ENCODE peak calls at places on chromosomes 16 and 17, in six cellular contexts. One of them, this sample, is unnamed.

GRCh38 chr17:31489295-31490018 is 98.0 kb downstream of the RAB11FIP4 start:
- DNase-seq in bronchial epithelial cell: peak; percentile 63
- DNase-seq in AG04449: no peak
- DNase-seq in heart right ventricle: no peak
- DNase-seq in adrenal gland: no peak
- DNase-seq in astrocyte: no peak
- DNase-seq in this sample: no peak

GRCh38 chr16:1060416-1061340 is 11.9 kb upstream of the SSTR5 start:
- DNase-seq in bronchial epithelial cell: no peak
- DNase-seq in AG04449: no peak
- DNase-seq in heart right ventricle: no peak
- DNase-seq in adrenal gland: no peak
- DNase-seq in astrocyte: no peak
- DNase-seq in this sample: no peak

GRCh38 chr17:17048106-17048505 is 5.8 kb downstream of the MPRIP start:
- DNase-seq in bronchial epithelial cell: no peak
- DNase-seq in AG04449: no peak
- DNase-seq in heart right ventricle: no peak
- DNase-seq in adrenal gland: peak; percentile 37
- DNase-seq in astrocyte: no peak
- DNase-seq in this sample: no peak

GRCh38 chr16:23701045-23701444 is 12.0 kb downstream of the ERN2 start:
- DNase-seq in bronchial epithelial cell: no peak
- DNase-seq in AG04449: no peak
- DNase-seq in heart right ventricle: no peak
- DNase-seq in adrenal gland: no peak
- DNase-seq in astrocyte: no peak
- DNase-seq in this sample: no peak

GRCh38 chr16:19879241-19879792 is 5.3 kb downstream of the GPRC5B start:
- DNase-seq in bronchial epithelial cell: peak; percentile 91
- DNase-seq in AG04449: no peak
- DNase-seq in heart right ventricle: peak; percentile 57
- DNase-seq in adrenal gland: peak; percentile 62
- DNase-seq in astrocyte: peak; percentile 80
- DNase-seq in this sample: no peak

GRCh38 chr17:11144358-11145233 is 96.4 kb upstream of the SHISA6 start:
- DNase-seq in bronchial epithelial cell: peak; percentile 51
- DNase-seq in AG04449: no peak
- DNase-seq in heart right ventricle: peak; percentile 27
- DNase-seq in adrenal gland: peak; percentile 55
- DNase-seq in astrocyte: no peak
- DNase-seq in this sample: no peak

GRCh38 chr17:68318103-68318991 is 27.1 kb downstream of the ARSG start:
- DNase-seq in bronchial epithelial cell: peak; percentile 66
- DNase-seq in AG04449: no peak
- DNase-seq in heart right ventricle: no peak
- DNase-seq in adrenal gland: peak; percentile 81
- DNase-seq in astrocyte: peak; percentile 62
- DNase-seq in this sample: peak; percentile 35

GRCh38 chr17:41520821-41521521 is 2.3 kb upstream of the KRT15 start:
- DNase-seq in bronchial epithelial cell: no peak
- DNase-seq in AG04449: no peak
- DNase-seq in heart right ventricle: no peak
- DNase-seq in adrenal gland: no peak
- DNase-seq in astrocyte: no peak
- DNase-seq in this sample: no peak

GRCh38 chr16:24279982-24280381 is 23.8 kb downstream of the CACNG3 start:
- DNase-seq in bronchial epithelial cell: no peak
- DNase-seq in AG04449: no peak
- DNase-seq in heart right ventricle: no peak
- DNase-seq in adrenal gland: no peak
- DNase-seq in astrocyte: no peak
- DNase-seq in this sample: no peak

GRCh38 chr16:56231-56927 is 2.8 kb downstream of the SNRNP25 start:
- DNase-seq in bronchial epithelial cell: no peak
- DNase-seq in AG04449: no peak
- DNase-seq in heart right ventricle: no peak
- DNase-seq in adrenal gland: no peak
- DNase-seq in astrocyte: no peak
- DNase-seq in this sample: no peak

GRCh38 chr16:24088767-24089166 is 167.4 kb upstream of the CACNG3 start:
- DNase-seq in bronchial epithelial cell: no peak
- DNase-seq in AG04449: no peak
- DNase-seq in heart right ventricle: no peak
- DNase-seq in adrenal gland: no peak
- DNase-seq in astrocyte: no peak
- DNase-seq in this sample: no peak

GRCh38 chr16:30894540-30895368 is 877 bp upstream of the BCL7C start:
- DNase-seq in bronchial epithelial cell: peak; percentile 31
- DNase-seq in AG04449: no peak
- DNase-seq in heart right ventricle: no peak
- DNase-seq in adrenal gland: no peak
- DNase-seq in astrocyte: no peak
- DNase-seq in this sample: no peak

GRCh38 chr17:35612924-35613521 is 25.9 kb downstream of the AP2B1 start:
- DNase-seq in bronchial epithelial cell: peak; percentile 39
- DNase-seq in AG04449: peak; percentile 4
- DNase-seq in heart right ventricle: peak; percentile 20
- DNase-seq in adrenal gland: peak; percentile 84
- DNase-seq in astrocyte: peak; percentile 27
- DNase-seq in this sample: no peak

GRCh38 chr16:80612461-80613017 is 71.7 kb downstream of the DYNLRB2 start:
- DNase-seq in bronchial epithelial cell: no peak
- DNase-seq in AG04449: no peak
- DNase-seq in heart right ventricle: no peak
- DNase-seq in adrenal gland: no peak
- DNase-seq in astrocyte: no peak
- DNase-seq in this sample: no peak

GRCh38 chr16:28103516-28104170 is 40.1 kb upstream of the GSG1L start:
- DNase-seq in bronchial epithelial cell: no peak
- DNase-seq in AG04449: no peak
- DNase-seq in heart right ventricle: no peak
- DNase-seq in adrenal gland: no peak
- DNase-seq in astrocyte: no peak
- DNase-seq in this sample: no peak

GRCh38 chr17:57532966-57533365 is 212.1 kb downstream of the CCDC182 start:
- DNase-seq in bronchial epithelial cell: no peak
- DNase-seq in AG04449: no peak
- DNase-seq in heart right ventricle: no peak
- DNase-seq in adrenal gland: no peak
- DNase-seq in astrocyte: no peak
- DNase-seq in this sample: no peak

GRCh38 chr17:65057520-65058075 is 1.1 kb upstream of the GNA13 start:
- DNase-seq in bronchial epithelial cell: peak; percentile 66
- DNase-seq in AG04449: no peak
- DNase-seq in heart right ventricle: peak; percentile 66
- DNase-seq in adrenal gland: peak; percentile 69
- DNase-seq in astrocyte: no peak
- DNase-seq in this sample: no peak
- H3K4me3 ChIP-seq in bronchial epithelial cell: no peak overlapping the region
- H3K4me3 ChIP-seq in AG04449: peak overlapping the region; percentile 80
- H3K4me3 ChIP-seq in heart right ventricle: peak overlapping the region; percentile 91
- H3K4me3 ChIP-seq in adrenal gland: no peak overlapping the region
- H3K4me3 ChIP-seq in astrocyte: no peak overlapping the region
- H3K4me3 ChIP-seq in this sample: no peak overlapping the region

GRCh38 chr16:70512456-70512855 is 10.9 kb downstream of the COG4 start:
- DNase-seq in bronchial epithelial cell: peak; percentile 94
- DNase-seq in AG04449: no peak
- DNase-seq in heart right ventricle: no peak
- DNase-seq in adrenal gland: no peak
- DNase-seq in astrocyte: peak; percentile 27
- DNase-seq in this sample: peak; percentile 27
- H3K4me3 ChIP-seq in bronchial epithelial cell: no peak overlapping the region
- H3K4me3 ChIP-seq in AG04449: no peak overlapping the region
- H3K4me3 ChIP-seq in heart right ventricle: no peak overlapping the region
- H3K4me3 ChIP-seq in adrenal gland: no peak overlapping the region
- H3K4me3 ChIP-seq in astrocyte: no peak overlapping the region
- H3K4me3 ChIP-seq in this sample: no peak overlapping the region

DNA sequence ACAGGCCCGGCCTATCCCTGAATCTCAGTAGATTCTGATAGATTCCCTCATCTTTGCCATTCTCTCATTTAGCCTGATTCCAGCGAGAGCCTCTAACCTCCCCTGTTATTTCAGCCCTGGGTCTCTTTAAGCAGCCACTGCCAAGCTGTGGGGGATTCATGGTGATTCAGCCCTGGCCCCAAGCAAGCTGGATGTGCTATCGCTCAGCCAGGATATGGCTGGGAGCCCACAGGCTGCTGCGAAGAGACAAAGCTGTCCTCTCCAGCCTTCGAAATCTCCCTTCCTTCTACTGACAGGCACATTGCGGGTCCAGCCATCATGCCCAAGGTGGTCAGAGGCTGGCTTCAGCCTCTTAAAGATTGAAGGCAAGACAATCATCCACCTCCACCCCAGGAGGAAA is 394.1 kb downstream of the SOX9 start:
- DNase-seq in bronchial epithelial cell: peak; percentile 30
- DNase-seq in AG04449: no peak
- DNase-seq in heart right ventricle: peak; percentile 27
- DNase-seq in adrenal gland: no peak
- DNase-seq in astrocyte: peak; percentile 93
- DNase-seq in this sample: no peak
- H3K4me3 ChIP-seq in bronchial epithelial cell: no peak overlapping the region
- H3K4me3 ChIP-seq in AG04449: no peak overlapping the region
- H3K4me3 ChIP-seq in heart right ventricle: no peak overlapping the region
- H3K4me3 ChIP-seq in adrenal gland: no peak overlapping the region
- H3K4me3 ChIP-seq in astrocyte: peak overlapping the region; percentile 45
- H3K4me3 ChIP-seq in this sample: no peak overlapping the region

GRCh38 chr17:45870342-45870974 is 23.9 kb upstream of the MAPT start:
- DNase-seq in bronchial epithelial cell: no peak
- DNase-seq in AG04449: no peak
- DNase-seq in heart right ventricle: no peak
- DNase-seq in adrenal gland: no peak
- DNase-seq in astrocyte: no peak
- DNase-seq in this sample: no peak

GRCh38 chr17:45868276-45868675 is 23.6 kb downstream of the SPPL2C start:
- DNase-seq in bronchial epithelial cell: peak; percentile 17
- DNase-seq in AG04449: no peak
- DNase-seq in heart right ventricle: no peak
- DNase-seq in adrenal gland: no peak
- DNase-seq in astrocyte: no peak
- DNase-seq in this sample: peak; percentile 27

GRCh38 chr17:45867702-45868101 is 23.0 kb downstream of the SPPL2C start:
- DNase-seq in bronchial epithelial cell: no peak
- DNase-seq in AG04449: no peak
- DNase-seq in heart right ventricle: no peak
- DNase-seq in adrenal gland: no peak
- DNase-seq in astrocyte: no peak
- DNase-seq in this sample: no peak

GRCh38 chr17:45871718-45872117 is 22.6 kb upstream of the MAPT start:
- DNase-seq in bronchial epithelial cell: peak; percentile 11
- DNase-seq in AG04449: no peak
- DNase-seq in heart right ventricle: no peak
- DNase-seq in adrenal gland: no peak
- DNase-seq in astrocyte: no peak
- DNase-seq in this sample: no peak

GRCh38 chr17:45869676-45870341 is 24.5 kb upstream of the MAPT start:
- DNase-seq in bronchial epithelial cell: no peak
- DNase-seq in AG04449: no peak
- DNase-seq in heart right ventricle: no peak
- DNase-seq in adrenal gland: no peak
- DNase-seq in astrocyte: no peak
- DNase-seq in this sample: no peak
- H3K4me3 ChIP-seq in bronchial epithelial cell: no peak overlapping the region
- H3K4me3 ChIP-seq in AG04449: no peak overlapping the region
- H3K4me3 ChIP-seq in heart right ventricle: no peak overlapping the region
- H3K4me3 ChIP-seq in adrenal gland: no peak overlapping the region
- H3K4me3 ChIP-seq in astrocyte: no peak overlapping the region
- H3K4me3 ChIP-seq in this sample: no peak overlapping the region

GRCh38 chr17:27845264-27846041 is 45.1 kb upstream of the NOS2 start:
- DNase-seq in bronchial epithelial cell: no peak
- DNase-seq in AG04449: no peak
- DNase-seq in heart right ventricle: no peak
- DNase-seq in adrenal gland: no peak
- DNase-seq in astrocyte: no peak
- DNase-seq in this sample: no peak
- H3K4me3 ChIP-seq in bronchial epithelial cell: no peak overlapping the region
- H3K4me3 ChIP-seq in AG04449: no peak overlapping the region
- H3K4me3 ChIP-seq in heart right ventricle: no peak overlapping the region
- H3K4me3 ChIP-seq in adrenal gland: no peak overlapping the region
- H3K4me3 ChIP-seq in astrocyte: no peak overlapping the region
- H3K4me3 ChIP-seq in this sample: no peak overlapping the region

This sample was measured in AG09309.